ENCODE peak calls at places on chromosomes 6 and 20, in eight cellular contexts. Y is fibroblast of mammary gland, G is left lung, E is right atrium auricular region, P is Calu3, T is NB4, K is stomach, Q is mesothelial cell of epicardium. U is an unnamed sample.

GRCh38 chr6:166877349-166877748 is 79.0 kb downstream of the RNASET2 start:
- DNase-seq in K (no peak), T (no peak), G (no peak), E (no peak), P (no peak), Y (no peak), Q (no peak), U (no peak)

GRCh38 chr6:81847866-81848265 is 95.4 kb upstream of the TENT5A start:
- DNase-seq in K (no peak), Y (no peak), G (no peak), T (no peak), E (no peak), Q (no peak), P (no peak), U (no peak)

GRCh38 chr6:77397561-77397960 is 65.7 kb downstream of the HTR1B start:
- DNase-seq in K (no peak), P (no peak), T (no peak), E (no peak), G (no peak), Q (no peak), Y (peak; percentile 2), U (no peak)

GRCh38 chr20:38617011-38617829 is 15.6 kb downstream of the ARHGAP40 start:
- DNase-seq in Q (no peak), E (no peak), P (peak; percentile 55), T (no peak), K (no peak), G (no peak), Y (no peak), U (peak; percentile 49)

GRCh38 chr20:60138263-60139127 is 180.3 kb downstream of the CDH26 start:
- DNase-seq in P (peak; percentile 75), K (peak; percentile 55), Q (no peak), G (peak; percentile 90), Y (no peak), T (peak; percentile 88), E (no peak), U (peak; percentile 66)

GRCh38 chr6:37546141-37546871 is 46.6 kb upstream of the CCDC167 start:
- DNase-seq in K (no peak), T (no peak), Q (no peak), E (no peak), P (no peak), G (no peak), Y (no peak), U (peak; percentile 16)

GRCh38 chr6:133166706-133167105 is 74.5 kb upstream of the EYA4 start:
- DNase-seq in Y (no peak), E (no peak), P (no peak), G (no peak), T (no peak), Q (no peak), K (no peak), U (no peak)

GRCh38 chr6:43917878-43918382 is 147.9 kb downstream of the VEGFA start:
- DNase-seq in Q (no peak), K (no peak), T (peak; percentile 55), E (no peak), P (no peak), Y (peak; percentile 85), G (no peak), U (peak; percentile 9)

GRCh38 chr20:58084966-58085365 is 143.5 kb downstream of the ANKRD60 start:
- DNase-seq in Y (no peak), T (no peak), Q (no peak), K (no peak), G (no peak), E (peak; percentile 28), P (peak; percentile 80), U (no peak)

GRCh38 chr6:160391419-160392116 is 43.4 kb downstream of the SLC22A3 start:
- DNase-seq in E (no peak), G (no peak), Q (no peak), Y (peak; percentile 90), T (no peak), K (no peak), P (peak; percentile 66), U (peak; percentile 94)

GRCh38 chr20:61630816-61631215 is 378.8 kb downstream of the CDH4 start:
- DNase-seq in T (no peak), G (no peak), P (no peak), Q (no peak), K (no peak), E (no peak), Y (no peak), U (no peak)

GRCh38 chr20:46965477-46965876 is 70.8 kb downstream of the EYA2 start:
- DNase-seq in P (no peak), T (no peak), Q (no peak), E (no peak), G (no peak), K (peak; percentile 84), Y (no peak), U (no peak)

GRCh38 chr6:2852921-2853322 is 11.3 kb upstream of the SERPINB1 start:
- DNase-seq in P (no peak), Y (no peak), Q (no peak), E (no peak), K (no peak), G (no peak), T (no peak), U (no peak)

GRCh38 chr6:2853766-2854393 is 12.2 kb upstream of the SERPINB1 start:
- DNase-seq in T (peak; percentile 83), Q (no peak), G (no peak), K (no peak), Y (peak; percentile 87), P (peak; percentile 73), E (peak; percentile 85), U (peak; percentile 69)

GRCh38 chr6:2852514-2852855 is 10.8 kb upstream of the SERPINB1 start:
- DNase-seq in Q (no peak), E (no peak), P (no peak), Y (no peak), T (no peak), K (no peak), G (no peak), U (no peak)

GRCh38 chr6:2855061-2855519 is 13.4 kb upstream of the SERPINB1 start:
- DNase-seq in K (no peak), Q (no peak), Y (no peak), G (no peak), P (no peak), T (no peak), E (no peak), U (no peak)

DNA sequence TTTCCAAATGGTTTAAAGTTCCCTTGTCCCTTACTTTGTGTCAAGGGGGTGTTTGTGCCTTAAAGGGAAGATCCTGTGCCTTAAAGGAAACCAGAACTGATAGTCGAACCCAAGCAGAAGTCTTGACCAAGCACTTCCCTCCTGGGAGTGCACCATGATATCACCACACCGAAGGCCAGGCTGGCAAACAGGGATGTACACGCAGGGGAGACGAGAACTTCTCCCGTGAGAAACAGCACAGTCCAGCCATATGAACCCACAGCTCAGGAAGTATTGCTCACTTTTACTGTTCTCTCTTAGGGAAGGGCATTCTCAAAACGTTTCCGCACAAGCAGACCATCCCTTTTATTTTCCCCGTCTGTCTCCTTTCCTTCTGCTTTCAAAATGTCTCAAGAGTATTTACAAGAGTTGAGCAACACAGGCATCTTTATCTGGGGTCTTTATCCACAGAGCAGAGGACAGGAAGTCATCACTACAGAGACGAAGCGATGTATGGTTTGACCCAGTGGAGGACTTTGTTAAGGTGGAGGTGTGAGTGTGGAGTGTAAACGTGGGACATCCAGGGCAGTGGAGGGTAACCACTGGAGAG is 12.8 kb upstream of the SERPINB1 start:
- DNase-seq in P (no peak), T (peak; percentile 88), Q (no peak), G (no peak), K (no peak), Y (peak; percentile 45), E (no peak), U (no peak)
- TF ChIP-seq CTCF in P (no peak), T (no peak), Q (no peak), G (no peak), K (no peak), Y (no peak), E (no peak), U (no peak)

DNA sequence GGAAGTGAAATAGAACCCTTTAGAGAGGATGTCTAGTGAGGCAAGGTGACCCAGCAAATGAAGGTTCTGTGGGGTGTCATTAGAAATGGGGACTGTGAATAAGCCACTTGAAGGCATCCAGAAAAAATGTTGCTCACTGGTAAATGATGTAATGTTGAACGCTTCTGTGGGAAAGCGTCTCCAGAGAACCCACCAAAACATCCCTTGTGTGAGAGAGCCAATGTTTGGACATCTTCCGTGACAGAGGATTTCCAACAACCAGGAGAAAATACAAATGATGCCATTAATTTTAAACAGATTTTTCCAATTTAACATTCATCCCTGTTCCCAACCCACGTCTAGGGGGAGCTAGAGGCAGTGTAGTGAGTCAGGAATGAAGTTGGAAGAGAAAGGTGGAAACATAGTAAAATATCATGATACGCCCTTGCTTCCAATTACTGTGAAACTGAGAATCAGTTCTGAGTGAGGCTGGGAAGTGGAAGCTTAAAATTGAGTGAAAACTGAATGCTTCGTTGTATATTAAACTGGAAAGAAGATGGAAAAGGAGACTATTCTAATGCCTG is 584.2 kb downstream of the CD109 start:
- DNase-seq in G (no peak), Q (no peak), T (no peak), Y (peak; percentile 25), K (no peak), E (no peak), P (no peak), U (peak; percentile 6)
- TF ChIP-seq CTCF in G (no peak), Q (no peak), T (peak; percentile 32), Y (peak; percentile 53), K (no peak), E (no peak), P (no peak), U (peak; percentile 9)

GRCh38 chr6:47787620-47788497 is 6.0 kb downstream of the OPN5 start:
- DNase-seq in P (peak; percentile 70), Q (peak; percentile 39), G (peak; percentile 81), K (peak; percentile 69), E (no peak), T (peak; percentile 65), Y (peak; percentile 79), U (peak; percentile 77)
- TF ChIP-seq CTCF in P (peak; percentile 89), Q (peak; percentile 95), G (peak; percentile 67), K (no peak), E (peak; percentile 92), T (peak; percentile 83), Y (peak; percentile 94), U (peak; percentile 97)

DNA sequence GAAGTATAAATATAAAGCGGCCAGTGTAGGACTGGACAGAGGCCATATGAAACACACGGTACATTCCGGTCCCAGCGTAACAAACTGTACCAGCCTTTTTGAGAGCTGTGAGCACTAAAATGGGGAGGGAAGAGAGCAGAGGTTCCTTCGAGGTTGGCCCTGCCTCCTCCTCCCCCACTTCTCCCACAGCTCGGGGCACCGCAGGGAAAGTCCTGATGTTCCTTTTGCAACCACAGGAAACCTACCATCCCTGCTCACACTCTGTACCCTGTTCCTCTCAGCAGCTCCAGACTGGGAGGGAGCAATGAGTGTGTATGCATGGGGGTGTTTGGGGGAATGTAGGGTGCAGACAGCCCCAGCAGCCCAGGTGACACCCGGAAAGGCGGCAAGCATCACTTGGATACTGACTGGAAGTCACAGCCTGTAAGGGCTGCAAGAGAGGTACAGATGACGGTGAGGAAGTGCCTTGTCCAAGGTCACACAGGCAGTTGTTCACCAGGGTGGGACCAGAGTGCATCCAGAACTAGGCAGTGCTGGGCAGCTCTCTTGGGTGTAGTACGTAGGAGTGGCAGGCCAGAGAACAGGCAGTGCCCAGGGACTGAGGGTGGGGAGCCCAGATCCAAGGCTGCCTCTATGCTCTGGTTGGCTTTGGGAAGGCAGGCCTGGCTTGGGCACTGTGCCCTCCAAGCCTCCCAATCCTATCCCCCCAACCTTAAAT is 11.0 kb upstream of the ARMC12 start:
- DNase-seq in Q (no peak), Y (peak; percentile 72), K (peak; percentile 84), E (peak; percentile 88), G (peak; percentile 85), P (no peak), T (peak; percentile 85), U (peak; percentile 94)
- TF ChIP-seq CTCF in Q (no peak), Y (no peak), K (no peak), E (no peak), G (no peak), P (no peak), T (no peak), U (no peak)

U was measured in MCF 10A.